ENCODE peak calls at places on chromosomes 1 and 21, in nine cellular contexts. Y is SJSA1, H is HepG2, Q is dorsolateral prefrontal cortex, C is small intestine, J is pancreas, U is heart right ventricle, O is PC-3, F is prostate gland. N is an unnamed sample.

GRCh38 chr1:197965132-197965707 is 48.0 kb downstream of the LHX9 start:
- DNase-seq in Y (no peak), H (no peak), Q (no peak), C (no peak), J (no peak), U (no peak), O (peak), F (no peak), N (no peak)

GRCh38 chr1:27111771-27112573 is 43.0 kb downstream of the SLC9A1 start:
- DNase-seq in Y (peak), H (peak), Q (peak), C (peak), J (peak), U (peak), O (peak), F (peak), N (peak)

GRCh38 chr1:61400131-61400530 is 317.8 kb downstream of the NFIA start:
- DNase-seq in Y (no peak), H (no peak), Q (no peak), C (no peak), J (no peak), U (no peak), O (no peak), F (no peak), N (no peak)

GRCh38 chr1:2205191-2205952 is 10.8 kb upstream of the FAAP20 start:
- DNase-seq in Y (peak), H (peak), Q (peak), C (peak), J (peak), U (peak), O (peak), F (peak), N (peak)

GRCh38 chr21:24590261-24590660 is 1017.0 kb downstream of the MRPL39 start:
- DNase-seq in Y (no peak), H (no peak), Q (no peak), C (no peak), J (no peak), U (no peak), O (no peak), F (no peak), N (no peak)

GRCh38 chr1:230366504-230366915 is 59.6 kb downstream of the PGBD5 start:
- DNase-seq in Y (no peak), H (no peak), Q (no peak), C (no peak), J (no peak), U (no peak), O (no peak), F (no peak), N (no peak)

GRCh38 chr21:35222021-35222420 is 172.9 kb upstream of the RUNX1 start:
- DNase-seq in Y (no peak), H (no peak), Q (no peak), C (no peak), J (no peak), U (no peak), O (peak), F (no peak), N (no peak)

GRCh38 chr1:51986718-51987117 is 3.8 kb downstream of the RAB3B start:
- DNase-seq in Y (no peak), H (no peak), Q (no peak), C (no peak), J (no peak), U (no peak), O (no peak), F (no peak), N (no peak)

GRCh38 chr1:107993920-107994319 is 28.9 kb upstream of the VAV3 start:
- DNase-seq in Y (no peak), H (no peak), Q (peak), C (peak), J (no peak), U (no peak), O (no peak), F (no peak), N (no peak)

GRCh38 chr1:37549341-37549740 is 4.8 kb downstream of the SNIP1 start:
- DNase-seq in Y (no peak), H (no peak), Q (no peak), C (no peak), J (no peak), U (no peak), O (no peak), F (no peak), N (no peak)

GRCh38 chr21:25133939-25134338 is 473.3 kb downstream of the MRPL39 start:
- DNase-seq in Y (peak), H (no peak), Q (no peak), C (no peak), J (no peak), U (no peak), O (peak), F (no peak), N (no peak)

GRCh38 chr1:170461362-170461761 is 70.6 kb upstream of the GORAB start:
- DNase-seq in Y (no peak), H (no peak), Q (no peak), C (no peak), J (no peak), U (no peak), O (peak), F (no peak), N (peak)

GRCh38 chr1:227185291-227185690 is 133.0 kb downstream of the CDC42BPA start:
- DNase-seq in Y (no peak), H (no peak), Q (no peak), C (no peak), J (no peak), U (no peak), O (no peak), F (no peak), N (no peak)

GRCh38 chr1:18691648-18692047 is 61.0 kb downstream of the PAX7 start:
- DNase-seq in Y (no peak), H (no peak), Q (no peak), C (no peak), J (no peak), U (no peak), O (no peak), F (no peak), N (no peak)

GRCh38 chr1:18697541-18697940 is 66.9 kb downstream of the PAX7 start:
- DNase-seq in Y (no peak), H (no peak), Q (no peak), C (no peak), J (no peak), U (no peak), O (no peak), F (no peak), N (no peak)

DNA sequence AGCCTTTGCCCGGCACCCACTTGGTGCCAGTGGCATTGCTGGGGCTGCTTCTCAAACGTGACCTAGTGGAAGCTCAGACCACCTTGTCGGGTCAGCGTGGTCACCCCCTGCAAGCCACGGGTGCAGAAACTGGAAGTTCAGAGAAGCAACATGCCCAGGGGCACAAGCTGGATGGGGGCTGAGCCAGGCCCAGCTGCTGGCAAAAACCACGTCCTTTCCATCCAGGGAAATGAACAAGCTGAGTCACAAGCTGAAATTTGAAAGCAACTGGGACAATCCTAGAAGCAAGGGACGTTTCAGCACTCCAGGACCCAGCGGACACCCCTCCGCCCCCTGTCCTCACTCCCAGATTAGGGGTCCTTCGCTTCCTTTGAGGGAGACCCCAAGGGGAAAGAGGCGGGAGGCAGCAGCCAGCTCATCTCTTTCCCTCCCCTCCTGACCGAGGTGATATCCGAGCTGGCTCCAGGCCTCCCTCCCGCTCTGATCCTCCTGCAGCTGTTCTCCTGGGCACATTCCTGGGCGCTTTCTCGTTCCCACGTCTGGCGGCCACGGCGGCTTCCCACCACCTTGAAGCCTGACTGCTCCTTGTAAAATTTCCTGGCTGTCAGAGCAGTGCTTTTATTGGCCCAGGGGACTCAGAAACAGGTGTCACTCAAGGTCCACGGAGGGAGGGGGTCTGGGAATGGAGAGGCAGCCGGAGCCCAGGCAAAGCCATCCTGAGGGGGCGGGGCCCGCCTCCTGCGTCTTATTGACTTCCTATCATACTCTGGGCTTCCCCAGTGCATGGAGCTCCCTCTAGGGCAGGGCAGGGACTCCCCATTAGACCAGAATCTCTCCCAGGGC is 62.8 kb downstream of the PAX7 start:
- DNase-seq in Y (no peak), H (no peak), Q (no peak), C (no peak), J (no peak), U (no peak), O (peak), F (no peak), N (peak)
- H3K4me3 ChIP-seq in Y (no peak), H (no peak), Q (no peak), C (no peak), J (no peak), U (no peak), O (no peak), F (no peak), N (no peak)

DNA sequence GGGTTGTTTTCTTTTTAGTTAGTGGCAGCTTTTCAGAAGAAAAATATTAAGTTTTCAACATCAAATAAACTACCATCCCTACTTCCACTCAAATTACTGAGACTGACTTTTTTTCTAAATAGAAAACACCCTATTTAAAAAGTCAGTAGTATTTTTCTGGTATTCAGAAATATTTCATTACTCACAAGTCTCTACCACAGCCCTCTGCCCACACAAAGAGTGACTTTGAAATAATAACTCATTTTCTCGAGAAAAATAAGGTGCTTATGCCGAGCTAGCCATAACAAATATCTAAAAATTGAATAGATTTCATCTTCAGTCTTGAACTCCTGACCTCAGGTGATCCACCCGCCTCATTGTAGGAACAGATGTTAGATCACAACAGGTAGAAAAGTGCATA is 41.8 kb upstream of the USP25 start:
- DNase-seq in Y (peak), H (no peak), Q (no peak), C (no peak), J (no peak), U (no peak), O (no peak), F (no peak), N (no peak)
- H3K4me3 ChIP-seq in Y (no peak), H (no peak), Q (no peak), C (no peak), J (no peak), U (no peak), O (peak), F (no peak), N (no peak)

GRCh38 chr1:209432443-209432825 is 151.1 kb upstream of the CAMK1G start:
- DNase-seq in Y (no peak), H (no peak), Q (no peak), C (no peak), J (no peak), U (no peak), O (no peak), F (no peak), N (no peak)

GRCh38 chr1:209431402-209431801 is 152.1 kb upstream of the CAMK1G start:
- DNase-seq in Y (no peak), H (no peak), Q (no peak), C (no peak), J (no peak), U (no peak), O (no peak), F (no peak), N (no peak)

GRCh38 chr1:209431813-209432442 is 151.6 kb upstream of the CAMK1G start:
- DNase-seq in Y (no peak), H (no peak), Q (no peak), C (no peak), J (no peak), U (no peak), O (no peak), F (no peak), N (no peak)

GRCh38 chr1:209430107-209430506 is 153.4 kb upstream of the CAMK1G start:
- DNase-seq in Y (no peak), H (no peak), Q (no peak), C (no peak), J (no peak), U (no peak), O (peak), F (no peak), N (no peak)

DNA sequence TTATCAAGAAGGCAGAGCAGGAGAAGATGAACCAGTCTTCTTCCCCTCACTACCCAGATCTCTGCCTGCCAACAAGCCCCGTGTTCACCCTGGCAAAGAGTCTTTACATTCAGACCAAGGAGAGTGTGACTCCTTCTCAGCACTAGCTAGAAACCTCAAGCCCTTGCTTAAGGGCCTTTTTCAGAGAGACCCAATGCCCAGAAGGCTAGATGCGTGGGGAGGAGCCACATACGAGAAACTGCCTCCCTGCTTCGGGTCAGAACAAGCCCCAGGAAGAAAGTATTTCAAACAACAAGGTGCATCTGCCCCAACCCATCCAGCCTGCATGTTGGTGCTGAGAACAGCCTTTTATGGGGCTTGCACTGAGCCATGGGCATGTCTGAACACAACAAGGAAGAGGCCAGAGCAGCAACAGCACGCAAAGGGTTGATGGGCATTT is 152.7 kb upstream of the CAMK1G start:
- DNase-seq in Y (no peak), H (no peak), Q (no peak), C (no peak), J (no peak), U (no peak), O (no peak), F (peak), N (no peak)
- H3K4me3 ChIP-seq in Y (no peak), H (no peak), Q (no peak), C (no peak), J (no peak), U (no peak), O (peak), F (peak), N (no peak)

GRCh38 chr1:78647238-78647637 is 2.4 kb upstream of the IFI44 start:
- DNase-seq in Y (no peak), H (no peak), Q (no peak), C (no peak), J (no peak), U (no peak), O (no peak), F (no peak), N (no peak)

GRCh38 chr1:78652019-78652560 is 2.5 kb downstream of the IFI44 start:
- DNase-seq in Y (peak), H (no peak), Q (no peak), C (no peak), J (no peak), U (no peak), O (no peak), F (no peak), N (no peak)

GRCh38 chr1:78649628-78650027 is at the start of gene IFI44:
- DNase-seq in Y (peak), H (no peak), Q (no peak), C (peak), J (peak), U (peak), O (peak), F (peak), N (peak)

GRCh38 chr1:78650114-78650513 is 483 bp downstream of the IFI44 start:
- DNase-seq in Y (peak), H (no peak), Q (no peak), C (peak), J (no peak), U (no peak), O (no peak), F (no peak), N (no peak)

GRCh38 chr1:78651247-78651646 is 1.6 kb downstream of the IFI44 start:
- DNase-seq in Y (peak), H (no peak), Q (no peak), C (peak), J (no peak), U (no peak), O (no peak), F (no peak), N (peak)
- H3K4me3 ChIP-seq in Y (peak), H (no peak), Q (peak), C (no peak), J (no peak), U (peak), O (no peak), F (no peak), N (peak)

GRCh38 chr1:186629341-186629740 is 50.9 kb downstream of the PTGS2 start:
- DNase-seq in Y (no peak), H (no peak), Q (no peak), C (no peak), J (no peak), U (no peak), O (no peak), F (no peak), N (no peak)
- H3K4me3 ChIP-seq in Y (no peak), H (no peak), Q (no peak), C (no peak), J (no peak), U (no peak), O (no peak), F (no peak), N (no peak)

DNA sequence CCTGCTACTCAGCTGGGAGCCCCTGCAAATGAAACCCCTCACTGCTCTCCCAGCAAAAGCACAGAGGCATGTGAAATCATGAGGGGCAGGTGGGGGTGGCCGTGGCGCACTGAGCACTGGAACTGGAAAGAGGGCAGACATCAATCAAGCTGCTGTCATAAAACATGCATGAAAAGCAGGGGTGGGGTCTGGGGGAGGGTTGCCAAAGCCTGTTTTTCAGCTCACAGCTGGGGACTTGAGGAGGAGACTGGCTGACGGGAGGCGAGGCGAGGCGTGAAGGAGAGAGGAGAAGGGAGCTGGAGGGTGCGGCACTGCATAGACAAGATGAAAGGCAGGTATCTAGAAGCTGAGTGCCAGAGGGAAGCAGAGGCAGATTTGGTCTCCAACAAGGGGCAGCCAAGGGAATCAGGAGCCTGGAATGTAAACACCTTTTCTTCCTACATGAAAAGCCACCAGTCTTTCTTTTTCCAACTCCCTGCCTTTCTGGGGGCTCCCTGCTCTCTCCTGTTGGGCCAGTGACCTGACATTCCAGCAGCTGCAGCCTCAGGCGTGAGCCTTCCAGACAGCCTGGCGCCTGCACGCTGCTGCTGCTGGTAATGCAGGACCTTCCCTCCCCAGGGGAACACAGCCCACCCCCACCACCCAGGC is 87.0 kb downstream of the NMNAT2 start:
- DNase-seq in Y (no peak), H (peak), Q (no peak), C (no peak), J (no peak), U (no peak), O (no peak), F (no peak), N (no peak)
- H3K4me3 ChIP-seq in Y (no peak), H (no peak), Q (no peak), C (no peak), J (no peak), U (no peak), O (no peak), F (no peak), N (no peak)

GRCh38 chr1:237012789-237013383 is 8.6 kb upstream of the MT1HL1 start:
- DNase-seq in Y (no peak), H (peak), Q (no peak), C (no peak), J (peak), U (peak), O (peak), F (no peak), N (no peak)
- H3K4me3 ChIP-seq in Y (no peak), H (no peak), Q (no peak), C (no peak), J (no peak), U (peak), O (no peak), F (no peak), N (no peak)

GRCh38 chr1:47460456-47460855 is 22.6 kb downstream of the FOXD2 start:
- DNase-seq in Y (no peak), H (no peak), Q (no peak), C (no peak), J (no peak), U (no peak), O (no peak), F (no peak), N (no peak)
- H3K4me3 ChIP-seq in Y (no peak), H (no peak), Q (no peak), C (no peak), J (no peak), U (no peak), O (no peak), F (no peak), N (no peak)

GRCh38 chr1:177981186-177981585 is 11.3 kb upstream of the SEC16B start:
- DNase-seq in Y (no peak), H (no peak), Q (no peak), C (no peak), J (no peak), U (no peak), O (no peak), F (no peak), N (no peak)

GRCh38 chr1:177979272-177979671 is 9.4 kb upstream of the SEC16B start:
- DNase-seq in Y (no peak), H (no peak), Q (no peak), C (no peak), J (no peak), U (no peak), O (no peak), F (no peak), N (no peak)

GRCh38 chr1:177983087-177983823 is 13.4 kb upstream of the SEC16B start:
- DNase-seq in Y (no peak), H (no peak), Q (no peak), C (no peak), J (no peak), U (no peak), O (no peak), F (no peak), N (no peak)

GRCh38 chr1:177984761-177985160 is 14.9 kb upstream of the SEC16B start:
- DNase-seq in Y (no peak), H (no peak), Q (no peak), C (no peak), J (no peak), U (no peak), O (no peak), F (no peak), N (no peak)

GRCh38 chr1:177983824-177984528 is 14.1 kb upstream of the SEC16B start:
- DNase-seq in Y (peak), H (peak), Q (no peak), C (no peak), J (peak), U (peak), O (peak), F (no peak), N (peak)
- H3K4me3 ChIP-seq in Y (no peak), H (no peak), Q (no peak), C (no peak), J (no peak), U (peak), O (no peak), F (no peak), N (peak)